ENCODE peak calls at places on chromosomes 1 and 21, in four cellular contexts. F is uterus, A is aorta, K is left lung. D is an unnamed sample. For H3K27me3 and H3K36me3, the result is how much of the 10 kb centered on the place peaks cover.

GRCh38 chr1:94009304-94009703 is 100.1 kb upstream of the GCLM start:
- DNase-seq in F (no peak), A (no peak), K (no peak), D (no peak)

GRCh38 chr1:186763107-186763506 is 65.6 kb upstream of the PLA2G4A start:
- DNase-seq in F (no peak), A (no peak), K (no peak), D (no peak)

GRCh38 chr21:19489930-19490329 is 1086.3 kb upstream of the TMPRSS15 start:
- DNase-seq in F (no peak), A (no peak), K (no peak), D (no peak)

GRCh38 chr1:112997781-112998180 is 41.8 kb upstream of the SLC16A1 start:
- DNase-seq in F (no peak), A (no peak), K (no peak), D (no peak)

GRCh38 chr1:42379794-42380616 is 587 bp upstream of the RIMKLA start:
- DNase-seq in F (peak), A (no peak), K (no peak), D (no peak)

GRCh38 chr1:206023682-206024081 is at the start of gene CTSE:
- DNase-seq in F (no peak), A (no peak), K (no peak), D (no peak)

GRCh38 chr1:243623831-243624230 is 226.2 kb downstream of the AKT3 start:
- DNase-seq in F (no peak), A (no peak), K (no peak), D (no peak)

GRCh38 chr1:32201011-32201855 is 838 bp downstream of the CCDC28B start:
- DNase-seq in F (peak), A (peak), K (peak), D (peak)

GRCh38 chr1:235063068-235063765 is 65.4 kb downstream of the TOMM20 start:
- DNase-seq in F (no peak), A (no peak), K (no peak), D (no peak)

GRCh38 chr1:182383037-182383661 is 8.4 kb downstream of the GLUL start:
- DNase-seq in F (no peak), A (no peak), K (no peak), D (no peak)

GRCh38 chr1:232477728-232478127 is 152.2 kb downstream of the SIPA1L2 start:
- DNase-seq in F (no peak), A (no peak), K (no peak), D (no peak)

GRCh38 chr1:201737350-201738060 is 91.5 kb upstream of the IPO9 start:
- DNase-seq in F (peak), A (no peak), K (no peak), D (peak)

GRCh38 chr1:36989260-36989659 is 45.1 kb downstream of the GRIK3 start:
- DNase-seq in F (peak), A (no peak), K (no peak), D (peak)

GRCh38 chr1:36986241-36986955 is 47.9 kb downstream of the GRIK3 start:
- DNase-seq in F (no peak), A (no peak), K (no peak), D (no peak)

GRCh38 chr1:36987276-36987675 is 47.0 kb downstream of the GRIK3 start:
- DNase-seq in F (no peak), A (no peak), K (no peak), D (no peak)

GRCh38 chr1:36988741-36989193 is 45.5 kb downstream of the GRIK3 start:
- DNase-seq in F (no peak), A (no peak), K (no peak), D (no peak)

GRCh38 chr1:36988311-36988710 is 46.0 kb downstream of the GRIK3 start:
- DNase-seq in F (peak), A (no peak), K (no peak), D (no peak)
- H3K27me3 ChIP-seq in F (under half), A (under half), K (under half), D (under half)

GRCh38 chr1:156465747-156466365 is 34.7 kb downstream of the MEF2D start:
- DNase-seq in F (no peak), A (no peak), K (no peak), D (no peak)

GRCh38 chr1:156467385-156467784 is 33.2 kb downstream of the MEF2D start:
- DNase-seq in F (no peak), A (no peak), K (no peak), D (no peak)

GRCh38 chr1:156470483-156470882 is 30.1 kb downstream of the MEF2D start:
- DNase-seq in F (no peak), A (no peak), K (no peak), D (no peak)

GRCh38 chr1:156468693-156469345 is 31.8 kb downstream of the MEF2D start:
- DNase-seq in F (no peak), A (no peak), K (no peak), D (no peak)

DNA sequence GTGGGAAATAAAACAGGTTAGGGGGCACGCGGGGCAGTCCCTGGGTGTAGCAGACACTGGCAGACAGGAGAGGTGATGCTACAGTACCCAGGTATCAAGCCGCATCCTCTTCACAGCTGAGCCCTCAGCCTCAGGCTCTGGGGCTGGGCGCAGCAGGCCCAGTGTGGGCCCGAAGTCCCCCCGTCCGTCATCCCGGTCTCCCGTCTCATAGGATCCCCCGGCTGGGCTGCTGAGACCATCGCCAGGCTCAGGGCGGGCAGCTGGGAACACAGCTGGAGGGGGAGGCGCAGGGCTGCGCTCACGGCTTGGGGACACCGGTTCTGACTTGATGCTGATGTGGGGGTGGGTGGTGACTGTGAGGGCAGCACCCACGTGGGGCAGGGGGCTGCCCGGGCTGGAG is 32.7 kb downstream of the MEF2D start:
- DNase-seq in F (no peak), A (no peak), K (peak), D (no peak)
- H3K36me3 ChIP-seq in F (under half), A (under half), K (under half), D (under half)

DNA sequence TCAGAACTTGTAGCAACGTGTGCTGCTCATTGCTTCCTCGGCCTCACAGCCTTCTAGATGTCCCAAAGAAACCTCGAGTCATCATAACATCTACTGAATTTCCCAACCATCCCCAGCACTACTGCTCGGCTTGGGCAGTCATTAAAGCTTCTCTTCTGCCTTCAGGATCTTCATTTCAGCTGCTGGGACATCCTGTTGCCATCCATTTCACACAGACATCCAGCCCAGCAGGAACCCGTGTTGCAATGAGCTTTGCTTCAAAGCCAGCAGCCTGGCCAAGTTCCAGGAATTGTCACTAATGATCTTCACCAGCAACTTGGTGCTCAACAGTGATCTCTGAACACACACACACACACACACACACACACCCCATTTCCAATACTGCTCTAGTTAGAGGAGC is 18.5 kb downstream of the WLS start:
- DNase-seq in F (peak), A (peak), K (no peak), D (peak)
- H3K27ac ChIP-seq in F (peak), A (no peak), K (no peak), D (no peak)

GRCh38 chr1:17833661-17834501 is 78.7 kb downstream of the ACTL8 start:
- DNase-seq in F (no peak), A (no peak), K (no peak), D (no peak)
- H3K27me3 ChIP-seq in F (under half), A (under half), K (under half), D (under half)

GRCh38 chr1:1399187-1399869 is at the start of gene CCNL2:
- DNase-seq in F (peak), A (peak), K (peak), D (peak)
- H3K36me3 ChIP-seq in F (under half), A (under half), K (under half), D (half or more)

GRCh38 chr1:26285366-26286063 is 5.6 kb downstream of the SH3BGRL3 start:
- DNase-seq in F (no peak), A (peak), K (no peak), D (no peak)

GRCh38 chr1:26283226-26283853 is 3.5 kb downstream of the SH3BGRL3 start:
- DNase-seq in F (no peak), A (no peak), K (no peak), D (no peak)

GRCh38 chr1:26286064-26286416 is 6.2 kb downstream of the SH3BGRL3 start:
- DNase-seq in F (no peak), A (no peak), K (no peak), D (no peak)

GRCh38 chr1:26283871-26284596 is 4.1 kb downstream of the SH3BGRL3 start:
- DNase-seq in F (no peak), A (peak), K (no peak), D (no peak)

DNA sequence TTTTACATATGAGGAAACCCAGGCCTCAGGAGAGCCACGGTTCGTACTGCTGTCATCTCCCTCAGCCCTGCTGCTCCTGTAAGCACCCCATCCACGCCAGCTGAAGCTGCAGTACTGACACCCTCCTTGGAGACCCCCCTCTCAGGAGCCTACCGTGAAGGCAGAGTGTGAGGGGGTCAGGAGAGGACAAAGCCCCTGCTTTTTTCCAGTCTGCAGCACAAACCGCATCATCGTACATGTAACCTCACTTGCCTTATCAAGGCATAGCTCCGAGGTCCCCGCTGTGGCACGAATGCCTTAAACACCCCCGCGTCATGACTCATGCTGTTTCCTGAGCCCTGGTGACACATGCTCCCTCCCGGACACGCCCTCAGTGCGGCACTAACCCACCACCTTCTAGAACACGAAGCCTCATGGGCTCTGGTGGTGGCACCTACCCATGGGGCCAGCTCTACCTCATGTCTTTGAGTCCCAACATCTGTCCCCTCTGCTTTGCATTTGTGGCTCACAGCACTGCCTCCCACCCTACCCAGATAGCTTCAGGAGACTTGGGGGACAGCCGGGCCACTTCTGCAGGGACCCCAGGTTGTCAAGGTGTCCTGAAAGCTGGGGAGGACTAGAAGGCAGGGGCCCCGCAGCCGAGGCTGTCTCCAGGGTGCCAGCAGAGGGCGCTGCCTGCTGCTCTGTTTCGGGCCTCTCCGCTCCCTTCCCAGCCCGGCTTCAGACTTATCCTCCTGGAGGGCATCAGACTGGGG is 4.9 kb downstream of the SH3BGRL3 start:
- DNase-seq in F (peak), A (peak), K (peak), D (peak)
- H3K27ac ChIP-seq in F (no peak), A (no peak), K (no peak), D (peak)

DNA sequence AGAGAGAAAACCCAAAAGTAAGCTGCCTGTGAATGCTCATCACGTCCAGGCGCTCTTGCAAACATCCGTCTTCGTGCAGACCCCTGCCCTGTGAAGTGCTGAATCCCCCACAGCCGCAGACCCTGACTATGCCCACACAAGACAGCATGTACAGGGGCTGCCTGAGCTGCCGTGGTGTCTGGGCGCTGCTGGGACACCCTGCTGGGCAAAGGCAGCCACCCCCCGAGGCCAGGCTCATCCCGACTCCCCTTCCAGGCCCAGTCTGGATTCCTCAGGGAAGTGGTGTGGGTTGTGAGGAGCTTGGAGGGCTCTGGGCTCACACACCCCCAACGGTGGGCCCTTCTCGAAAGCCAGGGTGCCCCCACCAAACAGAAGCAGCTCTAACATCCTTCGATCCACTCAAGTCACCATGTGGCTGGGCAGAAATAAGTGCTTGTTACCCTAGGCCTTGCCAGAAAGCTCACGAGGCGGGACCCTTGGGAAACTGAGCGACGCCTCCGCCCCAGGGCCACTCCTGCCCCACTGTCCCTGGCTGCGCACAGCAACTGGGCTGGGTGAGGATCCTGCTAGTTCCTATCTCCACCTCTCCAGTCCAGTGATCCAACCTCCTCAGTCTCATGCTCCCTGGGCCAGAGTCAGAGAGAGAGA is 4.8 kb upstream of the WNT9A start:
- DNase-seq in F (no peak), A (no peak), K (peak), D (no peak)
- H3K27me3 ChIP-seq in F (under half), A (under half), K (under half), D (under half)

DNA sequence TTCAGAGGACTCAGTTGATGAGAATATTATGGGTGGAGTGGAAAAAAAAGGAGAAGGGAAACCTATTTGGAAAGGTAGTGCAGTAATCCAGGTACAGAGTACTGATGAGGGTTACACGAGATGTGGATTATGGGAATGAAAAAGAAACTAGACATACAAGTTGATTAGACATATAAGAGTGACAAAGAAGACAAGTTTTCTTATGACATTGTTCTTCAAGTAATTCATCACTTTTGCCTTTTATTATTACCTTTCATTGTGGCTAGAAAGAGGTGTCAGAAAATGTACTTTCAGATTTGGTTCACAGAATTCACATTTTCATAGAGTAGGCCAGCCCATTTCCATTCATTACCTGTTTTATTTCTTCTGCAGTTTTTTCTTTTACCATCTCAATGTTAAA is 10.4 kb downstream of the ATPAF1 start:
- DNase-seq in F (no peak), A (no peak), K (no peak), D (no peak)
- H3K36me3 ChIP-seq in F (under half), A (under half), K (under half), D (half or more)

DNA sequence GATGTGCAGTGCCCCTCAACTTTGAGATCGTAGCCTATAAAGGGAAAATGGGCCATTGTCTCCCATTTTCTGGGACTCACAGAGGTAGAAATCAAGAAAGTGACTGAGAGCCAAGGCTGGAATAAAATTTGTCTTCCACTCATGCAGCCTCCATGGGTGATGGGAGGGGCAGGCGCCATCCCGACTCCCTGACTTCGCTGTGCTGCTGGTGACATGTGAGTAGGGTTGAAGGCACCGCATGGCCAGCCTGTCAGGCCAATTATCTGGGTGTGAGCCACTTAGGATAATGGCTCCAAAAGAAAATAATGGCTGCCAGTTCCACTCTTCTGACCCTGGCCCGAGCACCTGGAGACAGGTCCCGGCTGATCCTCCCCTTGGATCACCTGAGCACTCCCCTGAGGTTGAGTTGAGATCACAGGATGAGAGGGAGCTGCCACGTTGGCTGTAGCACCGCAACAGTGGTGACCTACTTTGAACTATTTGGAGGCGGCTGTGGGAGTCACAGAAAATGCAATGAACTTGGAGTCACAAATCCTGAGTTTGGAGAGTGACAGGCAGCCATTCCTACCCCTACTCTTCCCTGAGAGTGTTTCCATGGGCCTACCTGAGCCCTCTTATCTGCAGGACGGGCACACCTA is 26.3 kb downstream of the CAPN9 start:
- DNase-seq in F (no peak), A (no peak), K (no peak), D (no peak)
- H3K27ac ChIP-seq in F (no peak), A (no peak), K (no peak), D (no peak)